ENCODE peak calls at places on chromosome 3, in five cellular contexts. I is A549, M is adrenal gland, V is ovary, Z is tibial nerve. K is an unnamed sample.

GRCh38 chr3:189531271-189531670 is 99.9 kb upstream of the TP63 start:
- DNase-seq in V (no peak), M (no peak), I (no peak), Z (no peak), K (no peak)

GRCh38 chr3:151219056-151219455 is 16.0 kb upstream of the GPR171 start:
- DNase-seq in M (no peak), V (no peak), I (peak; percentile 10), Z (no peak), K (no peak)

GRCh38 chr3:53493997-53494791 is at the start of gene CACNA1D:
- DNase-seq in M (peak; percentile 36), I (no peak), Z (no peak), V (peak; percentile 25), K (no peak)

GRCh38 chr3:157248590-157249425 is 88.9 kb upstream of the CCNL1 start:
- DNase-seq in M (peak; percentile 59), I (peak; percentile 10), V (no peak), Z (no peak), K (peak; percentile 67)

GRCh38 chr3:100260081-100260684 is 609 bp upstream of the TBC1D23 start:
- DNase-seq in I (no peak), Z (no peak), M (peak; percentile 47), V (peak; percentile 73), K (peak; percentile 66)

GRCh38 chr3:85821130-85821756 is 862.5 kb downstream of the CADM2 start:
- DNase-seq in I (peak; percentile 1), M (no peak), V (no peak), Z (no peak), K (no peak)

GRCh38 chr3:153221748-153222162 is 59.7 kb downstream of the RAP2B start:
- DNase-seq in M (peak; percentile 70), V (no peak), Z (peak; percentile 50), I (no peak), K (peak; percentile 77)

GRCh38 chr3:62159693-62160092 is 213.7 kb downstream of the FEZF2 start:
- DNase-seq in Z (peak; percentile 81), M (peak; percentile 91), I (no peak), V (peak; percentile 54), K (peak; percentile 82)

GRCh38 chr3:31157893-31158620 is 263.6 kb upstream of the GADL1 start:
- DNase-seq in I (no peak), V (no peak), Z (no peak), M (no peak), K (no peak)

GRCh38 chr3:112546216-112546759 is 15.5 kb downstream of the ATG3 start:
- DNase-seq in I (no peak), Z (no peak), M (no peak), V (no peak), K (no peak)

GRCh38 chr3:195739561-195740111 is 18.9 kb downstream of the MUC20 start:
- DNase-seq in Z (no peak), V (no peak), M (no peak), I (no peak), K (peak; percentile 36)

GRCh38 chr3:160829486-160830009 is 73.5 kb downstream of the PPM1L start:
- DNase-seq in M (no peak), V (no peak), Z (no peak), I (no peak), K (no peak)

GRCh38 chr3:39216176-39216790 is 23.9 kb upstream of the XIRP1 start:
- DNase-seq in Z (no peak), V (no peak), M (no peak), I (no peak), K (no peak)

GRCh38 chr3:53880396-53881345 is 1.3 kb downstream of the ACTR8 start:
- DNase-seq in M (no peak), I (no peak), V (no peak), Z (no peak), K (no peak)

GRCh38 chr3:41140242-41140641 is 59.1 kb upstream of the CTNNB1 start:
- DNase-seq in Z (no peak), M (no peak), V (no peak), I (no peak), K (no peak)

GRCh38 chr3:62135731-62136130 is 237.6 kb downstream of the FEZF2 start:
- DNase-seq in Z (no peak), I (no peak), V (no peak), M (no peak), K (no peak)

GRCh38 chr3:156749244-156749643 is 74.9 kb downstream of the TIPARP start:
- DNase-seq in I (no peak), V (no peak), M (no peak), Z (no peak), K (no peak)

GRCh38 chr3:94694894-94695293 is 632.0 kb downstream of the NSUN3 start:
- DNase-seq in Z (no peak), V (no peak), I (no peak), M (no peak), K (no peak)

GRCh38 chr3:27357665-27358258 is 11.4 kb downstream of the NEK10 start:
- DNase-seq in I (peak; percentile 47), V (no peak), M (peak; percentile 60), Z (peak; percentile 51), K (no peak)

GRCh38 chr3:24332092-24332491 is 162.6 kb downstream of the THRB start:
- DNase-seq in Z (no peak), M (no peak), V (no peak), I (no peak), K (no peak)

GRCh38 chr3:116198087-116198486 is 247.2 kb downstream of the LSAMP start:
- DNase-seq in M (no peak), Z (no peak), V (no peak), I (no peak), K (no peak)

GRCh38 chr3:46867550-46867898 is 4.3 kb upstream of the MYL3 start:
- DNase-seq in I (no peak), Z (peak; percentile 75), V (peak; percentile 90), M (peak; percentile 85), K (peak; percentile 92)

GRCh38 chr3:160006282-160007163 is 17.9 kb downstream of the IL12A start:
- DNase-seq in I (peak; percentile 82), M (peak; percentile 65), Z (peak; percentile 43), V (no peak), K (peak; percentile 47)

GRCh38 chr3:48556796-48557626 is at the start of gene PFKFB4:
- DNase-seq in V (peak; percentile 99), Z (peak; percentile 98), M (peak; percentile 100), I (peak; percentile 91), K (peak; percentile 99)
- TF ChIP-seq POLR2A in V (no peak), Z (no peak), M (no peak), I (peak; percentile 15), K (peak; percentile 38)

DNA sequence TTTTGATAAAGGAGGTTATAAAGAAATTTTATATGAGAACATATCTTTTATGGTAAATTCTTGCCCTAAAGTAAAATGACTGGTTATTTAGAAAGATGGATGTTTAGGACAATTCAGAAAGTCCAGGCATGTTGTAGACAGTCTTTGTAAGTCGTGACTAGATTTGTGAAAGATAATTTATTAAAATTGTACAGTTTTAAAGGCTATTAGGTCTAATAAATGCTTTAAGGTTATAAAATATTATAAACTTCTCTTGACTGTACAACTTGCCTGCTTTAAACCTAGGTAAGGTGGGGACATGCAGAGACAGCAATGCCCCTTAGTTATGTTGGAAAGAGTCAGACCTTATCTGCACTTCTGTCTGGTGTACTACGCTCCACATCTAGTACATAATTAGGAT is 933.5 kb downstream of the SI start:
- DNase-seq in M (no peak), I (no peak), Z (no peak), V (no peak), K (no peak)
- H3K9me3 ChIP-seq in M (no peaks in the 10 kb centered on the region), I (peaks cover 2% of the 10 kb centered on the region), Z (no peaks in the 10 kb centered on the region), V (no peaks in the 10 kb centered on the region), K (peaks cover 7% of the 10 kb centered on the region)

GRCh38 chr3:119294402-119294888 is 262 bp downstream of the ARHGAP31 start:
- DNase-seq in Z (peak; percentile 45), I (peak; percentile 37), V (peak; percentile 54), M (peak; percentile 57), K (peak; percentile 67)
- TF ChIP-seq POLR2A in Z (no peak), I (no peak), V (no peak), M (peak; percentile 36), K (no peak)

DNA sequence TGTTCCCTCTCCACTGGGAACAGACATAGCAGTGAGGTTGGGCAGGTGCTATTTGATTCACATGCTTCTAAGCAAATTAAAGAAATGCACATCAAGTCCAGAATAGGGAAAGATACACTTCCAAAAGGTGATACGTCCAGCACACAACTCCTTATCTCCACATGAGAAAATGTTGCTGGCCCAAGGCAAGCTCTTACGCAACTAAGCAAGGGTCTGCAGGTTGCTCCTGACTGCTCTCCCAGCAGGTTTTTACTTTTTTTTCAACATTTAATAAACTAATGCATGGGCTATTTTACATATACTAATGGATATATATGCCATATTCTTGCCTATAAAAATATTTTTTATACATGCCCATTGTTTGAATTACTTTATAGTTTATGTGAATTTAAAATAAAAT is 818.5 kb upstream of the ROBO1 start:
- DNase-seq in I (no peak), M (no peak), V (no peak), Z (no peak), K (no peak)
- H3K9me3 ChIP-seq in I (peaks cover 9% of the 10 kb centered on the region), M (no peaks in the 10 kb centered on the region), V (no peaks in the 10 kb centered on the region), Z (no peaks in the 10 kb centered on the region), K (no peaks in the 10 kb centered on the region)

GRCh38 chr3:71583569-71584215 is at the start of gene FOXP1:
- DNase-seq in M (peak; percentile 77), V (peak; percentile 79), Z (peak; percentile 78), I (no peak), K (peak; percentile 86)
- TF ChIP-seq POLR2A in M (peak; percentile 71), V (peak; percentile 42), Z (no peak), I (peak; percentile 31), K (peak; percentile 65)

GRCh38 chr3:183592820-183593219 is 37.3 kb upstream of the KLHL6 start:
- DNase-seq in I (no peak), Z (no peak), M (no peak), V (no peak), K (no peak)
- H3K9me3 ChIP-seq in I (peaks cover 8% of the 10 kb centered on the region), Z (no peaks in the 10 kb centered on the region), M (peaks cover 4% of the 10 kb centered on the region), V (no peaks in the 10 kb centered on the region), K (peaks cover 11% of the 10 kb centered on the region)

K was measured in heart left ventricle.